ENCODE peak calls at places on chromosomes 4 and X, in eight cellular contexts. Y is ovary, C is pancreas, P is fibroblast of pulmonary artery, S is OCI-LY7, Q is WTC11, H is cardiac fibroblast, N is glutamatergic neuron. D is an unnamed sample.

GRCh38 chr4:78517050-78517652 is 34.4 kb upstream of the ANXA3 start:
- DNase-seq in P (peak), H (peak), N (no peak), C (no peak), S (peak), Y (no peak), Q (no peak), D (no peak)

GRCh38 chr4:143183513-143184216 is 1.1 kb upstream of the USP38 start:
- DNase-seq in Q (no peak), P (no peak), S (no peak), C (no peak), Y (no peak), H (no peak), N (no peak), D (no peak)

GRCh38 chr4:122826596-122827257 is at the start of gene FGF2:
- DNase-seq in Q (peak), P (peak), H (peak), S (no peak), N (peak), C (peak), Y (peak), D (peak)

GRCh38 chrX:48458711-48459110 is 11.3 kb downstream of the SLC38A5 start:
- DNase-seq in Y (no peak), Q (no peak), N (no peak), P (no peak), C (no peak), H (no peak), S (no peak), D (no peak)

GRCh38 chrX:108001218-108001814 is 19.1 kb upstream of the TEX13B start:
- DNase-seq in C (no peak), Q (no peak), H (peak), S (peak), Y (no peak), P (peak), N (no peak), D (no peak)

GRCh38 chr4:145177511-145177905 is 2.9 kb downstream of the OTUD4 start:
- DNase-seq in Y (no peak), N (no peak), S (no peak), Q (no peak), P (peak), C (no peak), H (peak), D (no peak)

GRCh38 chr4:54230479-54231418 is 1.7 kb downstream of the PDGFRA start:
- DNase-seq in Y (peak), H (peak), N (peak), P (peak), S (no peak), C (peak), Q (peak), D (no peak)

GRCh38 chr4:128191115-128191897 is 96.3 kb downstream of the PGRMC2 start:
- DNase-seq in Q (peak), Y (peak), N (peak), H (peak), P (peak), C (no peak), S (peak), D (peak)

GRCh38 chrX:114611018-114611619 is 27.2 kb downstream of the HTR2C start:
- DNase-seq in C (no peak), P (peak), S (peak), N (no peak), Y (no peak), Q (peak), H (peak), D (peak)

GRCh38 chr4:56657128-56657527 is 24.0 kb downstream of the HOPX start:
- DNase-seq in Q (no peak), S (no peak), P (no peak), N (no peak), C (no peak), H (no peak), Y (no peak), D (no peak)

GRCh38 chr4:101126044-101126443 is 221.3 kb downstream of the PPP3CA start:
- DNase-seq in P (no peak), Q (no peak), S (no peak), C (no peak), Y (no peak), N (no peak), H (peak), D (no peak)

GRCh38 chr4:168484626-168485025 is 4.3 kb upstream of the DDX60L start:
- DNase-seq in C (no peak), P (peak), H (peak), S (no peak), N (no peak), Q (no peak), Y (no peak), D (no peak)

GRCh38 chrX:135973025-135973547 is 702 bp downstream of the MMGT1 start:
- DNase-seq in P (peak), S (peak), C (no peak), Q (no peak), N (no peak), H (peak), Y (peak), D (no peak)

DNA sequence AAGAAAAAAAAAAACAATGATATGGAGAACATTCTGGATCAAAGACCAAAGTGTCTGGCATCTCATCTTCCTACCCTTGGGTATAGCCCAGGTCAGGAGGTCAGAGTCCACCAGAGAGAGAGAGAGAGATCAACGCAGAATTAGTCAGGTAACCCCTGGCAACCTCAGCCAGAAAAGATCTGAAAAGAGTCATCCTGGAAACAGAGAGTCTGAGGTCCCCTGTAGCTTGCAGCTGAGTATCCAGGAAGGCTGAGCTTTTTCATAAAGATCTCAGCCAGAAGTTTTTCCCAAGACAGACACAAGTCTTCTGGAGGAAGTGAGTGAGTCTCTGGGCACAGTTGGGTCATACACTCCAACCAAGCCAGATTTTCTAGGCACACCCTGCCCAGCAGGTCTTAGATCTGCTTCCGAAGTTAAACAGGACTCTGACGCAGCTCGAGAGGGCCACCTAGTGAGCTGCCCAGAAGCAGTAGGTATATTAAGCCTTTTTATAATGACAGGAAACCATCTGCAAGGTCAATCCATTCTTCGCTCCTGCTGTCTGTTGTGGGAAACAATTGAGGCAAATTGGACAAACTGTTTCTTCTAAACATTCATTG is 35.7 kb downstream of the ACE2 start:
- DNase-seq in H (peak), N (peak), Q (peak), P (peak), C (peak), Y (peak), S (peak), D (peak)
- TF ChIP-seq CTCF in H (peak), N (no peak), Q (no peak), P (peak), C (no peak), Y (no peak), S (peak), D (peak)

GRCh38 chrX:19659929-19660328 is 144.6 kb upstream of the MAP3K15 start:
- DNase-seq in C (no peak), S (peak), N (no peak), Y (no peak), Q (no peak), P (peak), H (peak), D (no peak)
- TF ChIP-seq CTCF in C (no peak), S (peak), N (no peak), Y (no peak), Q (no peak), P (peak), H (no peak), D (no peak)

DNA sequence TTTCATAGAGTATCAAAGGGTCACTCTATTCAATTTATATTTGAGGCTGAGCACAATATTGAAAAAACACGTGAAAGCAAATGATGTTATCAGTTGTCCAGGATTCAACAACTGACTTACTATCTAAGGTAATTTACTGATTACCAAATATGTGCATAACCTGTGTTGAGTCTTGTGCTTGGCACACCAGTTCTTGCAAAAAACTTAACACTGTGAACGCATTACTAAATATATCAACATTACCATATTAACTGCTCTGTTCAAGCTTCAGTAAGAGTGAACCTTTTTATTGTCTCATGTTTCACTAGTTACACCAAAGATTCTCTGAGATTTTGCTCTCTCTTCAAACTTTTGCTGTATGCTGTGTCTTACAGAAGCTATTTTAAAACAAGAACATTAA is 38.4 kb downstream of the PPARGC1A start:
- DNase-seq in H (no peak), C (no peak), P (no peak), N (no peak), Y (no peak), Q (no peak), S (no peak), D (no peak)
- TF ChIP-seq CTCF in H (no peak), C (no peak), P (no peak), N (no peak), Y (no peak), Q (no peak), S (no peak), D (no peak)

GRCh38 chrX:24148118-24148517 is 1.4 kb upstream of the ZFX start:
- DNase-seq in P (no peak), Y (no peak), Q (no peak), H (no peak), N (no peak), C (no peak), S (peak), D (no peak)

GRCh38 chrX:24150051-24150790 is 692 bp downstream of the ZFX start:
- DNase-seq in P (peak), H (peak), Q (peak), N (peak), Y (peak), S (peak), C (peak), D (peak)

GRCh38 chrX:24151513-24151912 is 2.0 kb downstream of the ZFX start:
- DNase-seq in N (no peak), S (no peak), Q (no peak), H (no peak), Y (peak), P (no peak), C (no peak), D (no peak)

GRCh38 chrX:24148535-24149345 is 789 bp upstream of the ZFX start:
- DNase-seq in Q (peak), Y (peak), S (peak), C (no peak), H (peak), P (peak), N (no peak), D (no peak)

GRCh38 chrX:24149346-24150050 is at the start of gene ZFX:
- DNase-seq in P (peak), Y (peak), Q (peak), C (peak), H (peak), N (peak), S (peak), D (peak)
- TF ChIP-seq CTCF in P (no peak), Y (no peak), Q (no peak), C (no peak), H (no peak), N (no peak), S (no peak), D (peak)

DNA sequence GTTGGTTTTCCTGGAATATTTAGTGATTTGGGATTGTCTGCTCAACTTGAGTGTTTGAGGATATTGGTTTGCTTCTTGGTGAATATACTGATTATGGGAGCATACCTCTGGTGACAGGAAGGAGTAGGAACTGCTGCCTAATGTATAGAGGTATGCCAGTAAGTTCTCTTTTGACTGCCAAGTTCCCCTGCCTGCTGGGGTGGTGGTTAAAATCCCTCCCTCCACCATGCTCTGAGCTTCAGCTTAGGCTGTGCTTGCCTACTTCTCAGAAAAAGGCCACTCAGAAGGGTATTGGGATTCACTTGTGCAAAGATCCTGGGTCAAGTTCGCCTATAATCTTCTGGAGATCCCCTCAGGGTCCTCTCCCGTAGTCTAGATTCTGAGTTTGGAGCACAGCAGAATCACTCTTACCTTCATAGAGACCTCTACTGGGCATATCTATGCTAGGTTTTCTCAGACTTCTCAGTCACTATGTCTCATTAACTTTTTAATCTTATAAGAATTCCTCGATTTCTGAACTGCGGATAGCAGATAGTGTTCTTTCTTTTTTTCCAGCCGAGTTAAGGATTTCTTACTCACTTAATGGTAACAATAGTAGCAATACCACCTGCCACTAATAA is 44.7 kb upstream of the DCK start:
- DNase-seq in N (no peak), H (no peak), S (no peak), Q (no peak), P (no peak), C (no peak), Y (no peak), D (no peak)
- TF ChIP-seq CTCF in N (no peak), H (no peak), S (peak), Q (no peak), P (no peak), C (no peak), Y (no peak), D (no peak)

GRCh38 chr4:115234405-115235093 is 121.1 kb upstream of the NDST4 start:
- DNase-seq in P (no peak), N (no peak), Q (no peak), H (no peak), Y (no peak), C (no peak), S (peak), D (no peak)
- TF ChIP-seq CTCF in P (no peak), N (peak), Q (no peak), H (no peak), Y (no peak), C (no peak), S (peak), D (peak)

GRCh38 chrX:150365051-150365952 is 2.2 kb downstream of the MAMLD1 start:
- DNase-seq in C (peak), Q (peak), H (peak), P (peak), N (peak), S (no peak), Y (peak), D (peak)

GRCh38 chrX:150366951-150367545 is 3.9 kb downstream of the MAMLD1 start:
- DNase-seq in Q (no peak), Y (no peak), S (no peak), C (no peak), N (no peak), H (peak), P (peak), D (no peak)

GRCh38 chrX:150364347-150365050 is 1.4 kb downstream of the MAMLD1 start:
- DNase-seq in C (peak), Q (peak), H (no peak), Y (peak), P (no peak), S (no peak), N (peak), D (peak)

GRCh38 chrX:150363561-150364346 is 637 bp downstream of the MAMLD1 start:
- DNase-seq in H (peak), S (no peak), N (peak), P (peak), C (peak), Q (peak), Y (peak), D (peak)

GRCh38 chrX:150365953-150366911 is 3.1 kb downstream of the MAMLD1 start:
- DNase-seq in P (peak), Q (peak), S (no peak), C (no peak), Y (peak), N (peak), H (peak), D (peak)
- TF ChIP-seq CTCF in P (peak), Q (no peak), S (no peak), C (no peak), Y (no peak), N (no peak), H (peak), D (peak)